ENCODE peak calls at places on chromosomes 16 and 17, in eight cellular contexts. G, S, H, X, K, Y, U and R are unnamed samples.

GRCh38 chr17:79033741-79034501 is 10.0 kb downstream of the C1QTNF1 start:
- DNase-seq in G (no peak), S (peak; percentile 72), H (no peak), X (no peak), K (peak; percentile 45), Y (peak; percentile 62), U (no peak), R (no peak)

GRCh38 chr17:82845163-82845807 is 5.5 kb upstream of the ZNF750 start:
- DNase-seq in G (no peak), S (peak; percentile 71), H (peak; percentile 64), X (no peak), K (no peak), Y (peak; percentile 86), U (no peak), R (no peak)

GRCh38 chr16:65700599-65700998 is 578.7 kb upstream of the CDH11 start:
- DNase-seq in G (peak; percentile 53), S (no peak), H (no peak), X (no peak), K (no peak), Y (no peak), U (no peak), R (no peak)

GRCh38 chr17:45307290-45308015 is 9.4 kb downstream of the MAP3K14 start:
- DNase-seq in G (peak; percentile 93), S (no peak), H (no peak), X (peak; percentile 53), K (no peak), Y (no peak), U (peak; percentile 77), R (peak; percentile 91)

GRCh38 chr17:17605083-17605746 is 13.7 kb upstream of the PEMT start:
- DNase-seq in G (no peak), S (no peak), H (no peak), X (no peak), K (no peak), Y (no peak), U (no peak), R (no peak)

GRCh38 chr16:17328971-17329370 is 141.8 kb downstream of the XYLT1 start:
- DNase-seq in G (no peak), S (no peak), H (no peak), X (no peak), K (no peak), Y (peak; percentile 19), U (no peak), R (no peak)

GRCh38 chr16:66121466-66121865 is 245.0 kb upstream of the CDH5 start:
- DNase-seq in G (no peak), S (no peak), H (no peak), X (no peak), K (no peak), Y (no peak), U (no peak), R (no peak)

GRCh38 chr16:61834082-61834481 is 202.2 kb downstream of the CDH8 start:
- DNase-seq in G (no peak), S (no peak), H (no peak), X (no peak), K (no peak), Y (no peak), U (no peak), R (no peak)

GRCh38 chr16:84563776-84564420 is 54.0 kb downstream of the COTL1 start:
- DNase-seq in G (no peak), S (no peak), H (no peak), X (no peak), K (no peak), Y (no peak), U (no peak), R (no peak)

GRCh38 chr17:63709110-63709509 is 9.2 kb upstream of the LIMD2 start:
- DNase-seq in G (no peak), S (no peak), H (no peak), X (no peak), K (peak; percentile 23), Y (no peak), U (no peak), R (no peak)

GRCh38 chr17:81099888-81100287 is 64.9 kb downstream of the BAIAP2 start:
- DNase-seq in G (no peak), S (no peak), H (no peak), X (no peak), K (no peak), Y (no peak), U (no peak), R (no peak)

GRCh38 chr17:78040561-78041400 is 82.3 kb downstream of the TNRC6C start:
- DNase-seq in G (peak; percentile 53), S (peak; percentile 63), H (peak; percentile 60), X (no peak), K (peak; percentile 75), Y (peak; percentile 54), U (peak; percentile 37), R (peak; percentile 28)

GRCh38 chr16:65118866-65119265 is 3.0 kb downstream of the CDH11 start:
- DNase-seq in G (no peak), S (no peak), H (no peak), X (no peak), K (no peak), Y (no peak), U (no peak), R (no peak)

GRCh38 chr16:67801889-67802288 is 4.5 kb downstream of the RANBP10 start:
- DNase-seq in G (no peak), S (no peak), H (no peak), X (no peak), K (no peak), Y (no peak), U (no peak), R (peak; percentile 74)

GRCh38 chr16:48408688-48409087 is 23.5 kb upstream of the SIAH1 start:
- DNase-seq in G (peak; percentile 78), S (peak; percentile 31), H (peak; percentile 78), X (no peak), K (no peak), Y (peak; percentile 33), U (peak; percentile 55), R (no peak)

DNA sequence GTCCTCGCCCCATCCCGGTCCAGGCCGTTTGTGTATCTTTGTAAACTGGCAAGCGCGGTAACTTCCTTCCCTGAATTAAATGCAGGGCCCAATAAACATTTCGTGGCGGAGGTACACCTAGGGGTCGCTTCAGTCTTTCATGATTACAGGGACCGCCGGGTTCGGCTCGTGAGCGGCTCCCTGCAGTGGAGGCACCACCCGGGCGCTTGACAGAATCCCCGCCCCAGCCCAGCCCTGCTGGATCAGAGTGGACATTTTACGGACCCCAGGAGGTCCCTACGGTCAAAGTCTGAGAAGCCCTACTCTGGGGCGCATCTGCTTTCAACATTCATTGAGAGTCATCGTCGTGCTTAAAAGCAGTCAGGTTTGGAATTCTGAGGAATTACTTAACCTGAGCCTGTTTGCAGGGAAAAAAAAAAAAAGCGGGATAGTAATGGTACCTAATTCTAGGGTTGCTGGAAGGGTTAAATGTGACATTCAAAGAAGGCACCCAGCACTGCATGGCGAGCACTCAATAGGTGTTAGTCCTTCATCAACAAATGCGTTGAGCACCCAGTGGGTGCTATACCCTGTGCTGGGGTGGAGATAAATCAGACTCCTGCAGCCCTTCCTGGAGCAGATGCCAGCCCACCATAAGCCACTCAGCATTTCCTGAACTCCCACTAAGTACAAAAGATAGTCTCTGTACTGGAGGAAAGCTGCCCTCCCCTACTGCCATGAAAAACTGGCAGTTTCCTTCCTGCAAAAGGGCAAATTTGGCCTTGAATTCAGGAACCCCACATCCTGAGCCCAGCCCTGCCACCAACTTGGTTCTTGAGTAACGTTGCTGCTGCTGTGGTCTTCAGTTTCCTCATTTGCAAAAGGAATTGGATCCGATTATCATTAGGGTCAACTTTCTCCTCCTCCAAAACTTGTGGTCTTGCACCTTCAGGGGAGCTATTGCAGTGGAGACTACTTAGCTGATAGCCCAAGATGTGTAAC is 658 bp upstream of the DUSP3 start:
- DNase-seq in G (peak; percentile 34), S (no peak), H (no peak), X (no peak), K (peak; percentile 83), Y (no peak), U (peak; percentile 49), R (no peak)
- TF ChIP-seq CTCF in G (peak; percentile 19), S (peak; percentile 28), H (no peak), X (peak; percentile 30), K (no peak), Y (no peak), U (no peak), R (no peak)

DNA sequence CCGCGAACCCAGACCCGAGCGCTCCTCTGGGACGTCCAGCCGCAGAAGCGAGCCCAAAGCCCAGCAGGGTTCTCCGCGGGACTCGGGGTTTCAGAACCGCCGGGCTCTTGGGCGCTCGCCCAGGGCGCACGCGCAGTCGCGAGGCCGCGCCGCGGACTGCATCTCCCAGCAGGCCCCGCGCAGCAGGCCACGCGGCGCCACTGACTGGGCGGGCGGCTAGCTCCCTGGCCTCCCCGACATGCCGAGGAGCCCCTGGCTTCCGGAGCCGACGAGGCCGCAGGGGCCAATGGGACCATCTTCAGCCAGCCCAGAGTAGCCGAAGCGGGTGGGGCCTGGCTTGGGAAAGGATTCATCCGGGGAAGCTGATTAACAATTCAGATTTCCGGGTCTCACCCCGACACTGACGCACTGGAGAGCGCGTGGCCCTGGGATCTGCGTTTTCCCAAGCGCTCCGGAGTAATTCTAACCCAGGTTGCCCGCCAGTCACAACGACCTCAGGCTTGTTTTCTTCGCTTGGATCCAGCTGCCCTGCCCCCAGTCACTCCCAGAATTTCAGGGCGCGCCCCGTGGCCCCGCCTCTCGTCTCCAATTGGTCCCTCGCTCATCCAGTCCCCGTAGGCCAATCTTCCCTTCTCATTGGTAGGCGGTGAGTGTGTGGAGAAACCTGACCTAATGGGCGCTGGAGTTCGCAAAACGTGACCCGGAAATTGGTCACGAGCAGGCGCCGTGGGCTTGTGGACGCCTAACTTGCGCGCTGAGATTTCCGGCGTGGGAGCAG is at the start of gene ZNF263:
- DNase-seq in G (peak; percentile 99), S (peak; percentile 96), H (peak; percentile 96), X (peak; percentile 92), K (peak; percentile 98), Y (peak; percentile 97), U (peak; percentile 97), R (peak; percentile 98)
- TF ChIP-seq CTCF in G (no peak), S (no peak), H (no peak), X (no peak), K (no peak), Y (no peak), U (peak; percentile 13), R (no peak)

GRCh38 chr17:74956093-74956492 is 16.5 kb downstream of the HID1 start:
- DNase-seq in G (no peak), S (no peak), H (no peak), X (no peak), K (no peak), Y (no peak), U (no peak), R (no peak)

GRCh38 chr17:74954665-74955421 is 17.7 kb downstream of the HID1 start:
- DNase-seq in G (no peak), S (no peak), H (no peak), X (no peak), K (no peak), Y (no peak), U (no peak), R (no peak)

GRCh38 chr17:74959826-74960738 is 12.5 kb downstream of the HID1 start:
- DNase-seq in G (no peak), S (no peak), H (no peak), X (no peak), K (no peak), Y (no peak), U (no peak), R (no peak)

GRCh38 chr17:74960739-74961342 is 11.7 kb downstream of the HID1 start:
- DNase-seq in G (peak; percentile 49), S (no peak), H (peak; percentile 58), X (peak; percentile 6), K (peak; percentile 96), Y (no peak), U (no peak), R (peak; percentile 86)

GRCh38 chr17:74957935-74958549 is 14.5 kb downstream of the HID1 start:
- DNase-seq in G (peak; percentile 57), S (peak; percentile 72), H (peak; percentile 68), X (no peak), K (peak; percentile 99), Y (peak; percentile 76), U (peak; percentile 70), R (peak; percentile 72)
- TF ChIP-seq CTCF in G (peak; percentile 88), S (peak; percentile 96), H (peak; percentile 98), X (peak; percentile 95), K (peak; percentile 96), Y (peak; percentile 96), U (peak; percentile 74), R (peak; percentile 94)

GRCh38 chr16:73048292-73049050 is 543 bp upstream of the ZFHX3 start:
- DNase-seq in G (peak; percentile 22), S (peak; percentile 78), H (peak; percentile 67), X (no peak), K (no peak), Y (peak; percentile 72), U (peak; percentile 46), R (no peak)
- TF ChIP-seq CTCF in G (no peak), S (no peak), H (no peak), X (no peak), K (peak; percentile 39), Y (peak; percentile 32), U (peak; percentile 45), R (no peak)